ENCODE peak calls at places on chromosome 17, in eight cellular contexts. W is substantia nigra; O is effector memory CD4-positive, alpha-beta T cell; H is AG04450; N is neuronal stem cell; R is IMR-90; V is tibial nerve; Z is lung. U is an unnamed sample.

GRCh38 chr17:32258383-32259121 is 7.1 kb upstream of the RHBDL3 start:
- DNase-seq in N (no peak), R (no peak), Z (no peak), H (no peak), W (no peak), V (no peak), O (no peak), U (no peak)

GRCh38 chr17:44940768-44941167 is 6.8 kb downstream of the KIF18B start:
- DNase-seq in H (no peak), N (no peak), Z (no peak), R (no peak), W (no peak), O (no peak), V (no peak), U (no peak)

GRCh38 chr17:64213995-64214507 is 49.0 kb downstream of the TEX2 start:
- DNase-seq in O (no peak), N (no peak), Z (no peak), V (no peak), W (no peak), H (no peak), R (no peak), U (no peak)

GRCh38 chr17:46979023-46979870 is at the start of gene RPRML:
- DNase-seq in H (no peak), V (no peak), N (peak; percentile 63), R (no peak), Z (no peak), O (no peak), W (no peak), U (no peak)

GRCh38 chr17:28291780-28292330 is 27.1 kb upstream of the TMEM97 start:
- DNase-seq in H (no peak), O (no peak), V (no peak), W (no peak), N (no peak), Z (no peak), R (no peak), U (no peak)

GRCh38 chr17:19398301-19399181 is 11.6 kb upstream of the MFAP4 start:
- DNase-seq in Z (peak; percentile 71), R (no peak), N (no peak), W (no peak), O (no peak), V (peak; percentile 78), H (no peak), U (no peak)

GRCh38 chr17:324151-324571 is 28.4 kb downstream of the RPH3AL start:
- DNase-seq in O (no peak), H (no peak), Z (no peak), V (no peak), R (no peak), W (no peak), N (no peak), U (no peak)

GRCh38 chr17:73308017-73308823 is 3.6 kb downstream of the CDC42EP4 start:
- DNase-seq in H (no peak), V (peak; percentile 65), Z (peak; percentile 95), N (no peak), R (peak; percentile 93), O (no peak), W (peak; percentile 8), U (no peak)

GRCh38 chr17:20063665-20064648 is 54.8 kb downstream of the SPECC1 start:
- DNase-seq in O (no peak), W (peak; percentile 76), N (no peak), Z (peak; percentile 74), V (peak; percentile 95), H (peak; percentile 77), R (peak; percentile 87), U (peak; percentile 76)

GRCh38 chr17:5881849-5882248 is 188.3 kb upstream of the WSCD1 start:
- DNase-seq in H (no peak), O (no peak), W (no peak), N (no peak), R (no peak), Z (no peak), V (no peak), U (no peak)

GRCh38 chr17:15392326-15392739 is 50.9 kb upstream of the TEKT3 start:
- DNase-seq in V (no peak), N (no peak), W (no peak), Z (no peak), H (peak; percentile 76), R (peak; percentile 96), O (no peak), U (no peak)

GRCh38 chr17:75404739-75405364 is 626 bp downstream of the GRB2 start:
- DNase-seq in W (peak; percentile 22), V (no peak), Z (peak; percentile 44), N (no peak), R (peak; percentile 52), O (peak; percentile 30), H (no peak), U (peak; percentile 31)

GRCh38 chr17:35766489-35766877 is 5.8 kb downstream of the C17orf50 start:
- DNase-seq in R (no peak), W (no peak), Z (no peak), H (no peak), N (no peak), O (no peak), V (no peak), U (no peak)

GRCh38 chr17:67606896-67607604 is 110.7 kb upstream of the NOL11 start:
- DNase-seq in Z (no peak), N (no peak), H (no peak), O (no peak), W (no peak), R (no peak), V (no peak), U (no peak)

GRCh38 chr17:37885136-37885535 is 39.1 kb upstream of the TBC1D3K start:
- DNase-seq in O (no peak), H (no peak), V (no peak), Z (no peak), R (no peak), N (no peak), W (no peak), U (no peak)

DNA sequence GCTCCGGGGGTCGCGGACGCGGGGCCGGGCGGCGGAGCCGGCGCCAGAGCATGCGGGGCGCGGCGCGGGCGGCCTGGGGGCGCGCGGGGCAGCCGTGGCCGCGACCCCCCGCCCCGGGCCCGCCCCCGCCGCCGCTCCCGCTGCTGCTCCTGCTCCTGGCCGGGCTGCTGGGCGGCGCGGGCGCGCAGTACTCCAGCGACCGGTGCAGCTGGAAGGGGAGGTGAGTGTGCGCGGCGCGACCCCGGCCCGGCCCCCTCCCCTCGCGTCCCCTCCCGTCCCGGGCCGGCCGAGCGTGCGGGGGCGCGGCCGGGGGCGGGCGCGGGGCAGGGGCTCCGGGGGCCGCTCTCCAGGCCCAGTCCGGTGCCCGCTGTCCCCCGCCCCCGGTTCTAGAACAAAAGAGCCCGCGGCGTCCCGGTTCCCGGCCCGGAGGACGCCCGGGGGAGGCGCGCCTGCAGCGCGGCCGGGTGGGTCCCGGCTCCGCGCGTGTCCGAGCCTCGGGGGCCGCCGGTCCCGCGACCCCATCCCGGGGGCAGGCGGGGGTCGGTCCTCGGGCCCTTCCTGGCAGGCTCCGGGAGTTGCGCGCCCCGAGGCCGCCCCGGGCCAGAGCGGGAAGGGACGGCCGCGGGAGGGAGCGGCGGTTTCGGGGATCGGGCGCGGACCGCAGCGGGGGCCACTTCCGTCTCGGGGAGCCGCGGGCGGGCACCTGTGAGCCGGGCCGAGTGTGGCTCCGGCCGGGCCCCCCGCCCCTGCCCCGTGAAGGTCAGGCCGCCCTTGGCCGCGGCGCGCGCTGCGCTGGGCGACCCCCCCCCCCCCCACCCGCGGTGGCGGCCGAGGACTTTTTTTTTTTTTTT is 582 bp downstream of the METRNL start:
- DNase-seq in O (no peak), R (no peak), N (no peak), V (no peak), W (no peak), Z (no peak), H (no peak), U (no peak)
- H3K27ac ChIP-seq in O (no peak overlapping the region), R (peak overlapping the region; percentile 49), N (no peak overlapping the region), V (peak overlapping the region; percentile 95), W (no peak overlapping the region), Z (peak overlapping the region; percentile 69), H (no peak overlapping the region), U (no peak overlapping the region)

DNA sequence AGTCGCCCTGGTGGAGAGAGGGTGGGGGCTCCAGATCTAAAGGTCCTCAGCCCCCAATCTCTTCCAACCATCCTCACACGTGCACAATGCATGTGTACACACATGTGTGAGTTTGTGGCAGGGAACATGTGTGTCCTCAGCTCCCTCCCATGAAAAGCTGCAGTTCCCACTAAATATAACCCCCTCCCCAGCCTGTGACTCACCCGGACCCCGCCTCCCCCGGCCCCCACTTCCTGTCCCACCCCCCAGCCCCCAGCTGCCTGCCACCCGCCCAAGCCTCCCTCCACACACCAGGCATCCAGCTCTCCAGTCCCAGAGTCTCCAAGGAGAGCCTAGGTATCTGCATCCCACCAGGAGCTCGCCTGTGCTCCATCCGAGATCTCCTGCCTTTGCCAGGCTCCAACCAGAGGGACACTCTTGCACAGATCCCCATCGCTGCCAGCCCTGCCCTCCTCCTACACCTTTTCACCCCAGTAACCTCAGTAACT is 3.9 kb downstream of the DLG4 start:
- DNase-seq in Z (no peak), N (no peak), R (peak; percentile 14), H (no peak), W (no peak), V (no peak), O (no peak), U (peak; percentile 37)
- H3K27ac ChIP-seq in Z (peak overlapping the region; percentile 71), N (peak overlapping the region; percentile 85), R (peak overlapping the region; percentile 56), H (peak overlapping the region; percentile 68), W (peak overlapping the region; percentile 19), V (peak overlapping the region; percentile 97), O (peak overlapping the region; percentile 96), U (peak overlapping the region; percentile 96)

DNA sequence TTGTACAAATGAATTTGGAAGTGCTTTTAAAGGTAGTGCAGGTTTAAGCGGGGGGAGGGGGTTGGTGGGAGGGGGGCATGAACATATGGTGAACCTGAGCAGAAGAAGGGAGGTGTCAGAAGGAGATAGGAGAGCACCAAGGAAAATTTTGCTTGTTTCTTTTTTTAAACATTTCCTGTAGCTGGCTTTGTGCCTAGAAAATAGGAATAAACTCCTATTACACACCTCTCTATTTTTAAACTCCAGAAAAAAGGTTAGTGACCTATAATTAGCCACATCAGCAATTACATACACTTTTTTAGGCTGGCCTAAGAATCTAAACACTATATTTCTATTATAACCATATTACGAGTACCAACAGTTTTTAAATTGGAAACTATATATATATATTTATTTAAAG is 159.1 kb downstream of the SKAP1 start:
- DNase-seq in H (no peak), V (no peak), N (no peak), O (no peak), R (no peak), Z (no peak), W (no peak), U (no peak)
- H3K27ac ChIP-seq in H (no peak overlapping the region), V (no peak overlapping the region), N (no peak overlapping the region), O (no peak overlapping the region), R (no peak overlapping the region), Z (no peak overlapping the region), W (no peak overlapping the region), U (no peak overlapping the region)

GRCh38 chr17:77356690-77357201 is 216.0 kb downstream of the SEC14L1 start:
- DNase-seq in H (no peak), N (no peak), R (no peak), V (no peak), W (no peak), Z (peak; percentile 28), O (no peak), U (no peak)

GRCh38 chr17:77354420-77354720 is 213.6 kb downstream of the SEC14L1 start:
- DNase-seq in R (no peak), Z (no peak), H (no peak), V (no peak), W (no peak), N (no peak), O (no peak), U (no peak)

GRCh38 chr17:77353684-77354419 is 213.1 kb downstream of the SEC14L1 start:
- DNase-seq in Z (peak; percentile 23), R (peak; percentile 53), H (no peak), V (no peak), O (no peak), N (no peak), W (no peak), U (no peak)

GRCh38 chr17:77356109-77356689 is 215.4 kb downstream of the SEC14L1 start:
- DNase-seq in O (no peak), Z (peak; percentile 28), N (no peak), R (no peak), H (no peak), W (no peak), V (no peak), U (no peak)

GRCh38 chr17:77354721-77355455 is 214.1 kb downstream of the SEC14L1 start:
- DNase-seq in R (peak; percentile 98), Z (peak; percentile 41), O (no peak), H (peak; percentile 90), V (no peak), W (no peak), N (no peak), U (no peak)
- H3K27ac ChIP-seq in R (peak overlapping the region; percentile 84), Z (peak overlapping the region; percentile 6), O (no peak overlapping the region), H (peak overlapping the region; percentile 98), V (peak overlapping the region; percentile 66), W (no peak overlapping the region), N (no peak overlapping the region), U (no peak overlapping the region)

U was measured in caudate nucleus.